ENCODE peak calls at places on chromosome 2, in seven cellular contexts. P is ovary, R is HepG2, M is stomach, F is fibroblast of lung, X is RWPE1, Z is H9. A is an unnamed sample.

GRCh38 chr2:161373939-161374338 is 42.2 kb upstream of the TBR1 start:
- DNase-seq in Z (no peak), R (no peak), F (peak), P (no peak), M (no peak), X (no peak), A (no peak)

GRCh38 chr2:98704499-98705332 is 26.2 kb downstream of the MGAT4A start:
- DNase-seq in M (peak), X (no peak), R (peak), P (no peak), Z (no peak), F (no peak), A (no peak)

GRCh38 chr2:7619203-7619602 is 702.0 kb downstream of the RNF144A start:
- DNase-seq in P (no peak), F (no peak), Z (no peak), X (no peak), R (no peak), M (no peak), A (no peak)

GRCh38 chr2:218780851-218781690 is 876 bp upstream of the CYP27A1 start:
- DNase-seq in R (peak), P (no peak), Z (no peak), M (no peak), F (no peak), X (no peak), A (no peak)

GRCh38 chr2:105756435-105756834 is 11.7 kb downstream of the NCK2 start:
- DNase-seq in X (no peak), Z (no peak), M (no peak), R (no peak), F (no peak), P (no peak), A (no peak)

GRCh38 chr2:218291318-218291933 is 877 bp downstream of the TMBIM1 start:
- DNase-seq in R (no peak), M (peak), F (no peak), Z (no peak), P (peak), X (no peak), A (no peak)

GRCh38 chr2:30784682-30785081 is 22.6 kb downstream of the CAPN13 start:
- DNase-seq in P (no peak), R (no peak), X (no peak), M (peak), Z (no peak), F (no peak), A (no peak)

GRCh38 chr2:219525533-219526232 is 11.4 kb downstream of the ASIC4 start:
- DNase-seq in F (peak), Z (no peak), M (no peak), X (no peak), P (no peak), R (no peak), A (no peak)

GRCh38 chr2:37770797-37771196 is 99.4 kb upstream of the CDC42EP3 start:
- DNase-seq in R (no peak), P (no peak), F (peak), X (no peak), M (no peak), Z (no peak), A (no peak)

GRCh38 chr2:239669181-239669898 is 268.5 kb upstream of the HDAC4 start:
- DNase-seq in F (no peak), X (no peak), M (no peak), P (no peak), R (no peak), Z (no peak), A (no peak)

GRCh38 chr2:172572981-172573380 is 17.1 kb downstream of the PDK1 start:
- DNase-seq in M (no peak), P (no peak), Z (no peak), R (no peak), X (no peak), F (no peak), A (no peak)
- H3K27ac ChIP-seq in M (no peak), P (no peak), Z (no peak), R (no peak), X (no peak), F (no peak), A (no peak)

DNA sequence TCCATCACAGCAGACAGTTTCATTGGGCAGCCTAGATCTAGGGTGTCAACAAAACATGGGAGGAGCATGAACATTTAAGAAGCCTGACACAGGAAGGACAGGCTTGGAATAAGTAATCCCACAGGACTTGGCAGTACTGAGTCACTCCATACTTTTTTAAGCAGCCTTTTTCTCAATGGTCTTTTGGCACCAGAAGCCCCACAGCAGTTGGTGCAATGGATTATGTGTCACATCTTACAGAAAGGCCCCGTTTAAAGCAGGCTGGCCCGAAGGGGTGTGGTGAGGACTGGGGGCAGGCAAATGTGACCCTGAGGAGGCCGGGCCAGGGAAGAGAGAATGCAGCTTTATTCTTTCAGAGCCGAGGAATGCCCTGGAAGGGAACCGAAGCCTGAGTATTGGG is 26.6 kb downstream of the SPTBN1 start:
- DNase-seq in X (no peak), P (no peak), Z (no peak), R (peak), F (peak), M (no peak), A (no peak)
- H3K27ac ChIP-seq in X (peak), P (peak), Z (no peak), R (no peak), F (peak), M (peak), A (no peak)

DNA sequence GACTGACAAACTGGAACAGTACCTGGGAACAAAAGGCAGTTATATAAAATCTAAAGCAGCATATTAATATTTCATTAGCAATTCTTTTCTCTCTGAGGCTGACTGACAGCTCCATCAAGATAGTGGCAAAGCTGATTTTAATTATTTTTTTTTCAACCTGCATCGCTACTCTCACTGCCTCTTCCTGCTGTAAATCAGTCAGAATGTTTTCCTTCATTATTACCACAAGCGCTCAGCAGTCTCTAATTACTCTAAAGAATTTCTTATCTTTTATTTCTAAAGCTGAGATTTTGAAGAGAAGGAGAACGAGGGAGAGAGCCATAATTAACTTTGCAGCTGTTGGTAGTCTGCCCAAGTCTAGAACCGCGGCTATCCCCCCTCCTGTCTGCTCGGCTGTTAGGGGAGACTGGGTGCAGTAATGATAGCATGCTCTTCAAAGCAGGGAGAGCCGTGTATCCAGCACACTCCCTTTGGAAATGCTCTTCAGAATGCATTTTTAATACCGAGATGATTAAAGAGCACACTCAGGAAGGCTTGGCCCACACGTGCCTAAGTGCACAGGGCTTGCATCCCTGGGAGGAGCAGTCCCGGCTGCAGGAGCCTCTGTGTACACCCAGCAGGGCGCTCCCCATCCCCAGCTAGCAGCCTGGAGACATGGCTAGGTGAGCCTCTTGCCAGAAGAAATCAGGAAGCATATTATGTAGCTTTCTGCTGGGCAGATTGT is 555.4 kb downstream of the CMPK2 start:
- DNase-seq in Z (no peak), P (no peak), R (no peak), F (no peak), X (no peak), M (no peak), A (no peak)
- H3K27ac ChIP-seq in Z (no peak), P (no peak), R (no peak), F (no peak), X (no peak), M (no peak), A (no peak)

DNA sequence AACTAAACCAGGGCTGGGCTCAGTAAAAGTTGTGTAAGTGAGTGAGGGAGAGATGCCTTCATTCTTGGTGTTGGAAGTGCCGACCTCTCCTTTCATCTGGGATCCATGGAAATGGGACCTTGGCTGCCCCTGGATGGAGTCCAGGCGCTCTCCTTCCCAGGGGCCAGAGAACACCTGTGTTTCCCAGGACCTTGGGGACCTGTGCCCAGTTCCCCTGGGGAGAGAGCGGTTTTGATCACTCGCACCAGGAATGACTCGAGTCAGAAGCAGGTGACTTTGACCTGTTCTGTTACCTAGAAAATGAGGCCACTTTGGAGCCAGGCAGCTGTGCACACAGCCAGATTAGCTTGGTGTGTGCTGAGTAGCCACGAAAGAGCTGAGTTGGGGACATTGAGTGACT is 97.3 kb downstream of the SH3BP4 start:
- DNase-seq in R (no peak), X (no peak), P (peak), Z (no peak), M (peak), F (no peak), A (no peak)
- H3K27ac ChIP-seq in R (no peak), X (peak), P (no peak), Z (no peak), M (peak), F (no peak), A (no peak)

GRCh38 chr2:46716806-46717732 is 198.5 kb downstream of the MCFD2 start:
- DNase-seq in P (no peak), Z (no peak), R (no peak), M (no peak), X (no peak), F (peak), A (no peak)
- H3K27ac ChIP-seq in P (peak), Z (no peak), R (no peak), M (peak), X (no peak), F (peak), A (no peak)

GRCh38 chr2:215691346-215691745 is 255.5 kb upstream of the FN1 start:
- DNase-seq in P (no peak), Z (no peak), F (no peak), R (no peak), M (no peak), X (no peak), A (no peak)
- H3K27ac ChIP-seq in P (no peak), Z (no peak), F (no peak), R (peak), M (no peak), X (no peak), A (no peak)

GRCh38 chr2:234990300-234990699 is 38.5 kb downstream of the SH3BP4 start:
- DNase-seq in X (no peak), M (no peak), Z (no peak), F (no peak), P (no peak), R (no peak), A (no peak)
- H3K27ac ChIP-seq in X (peak), M (peak), Z (no peak), F (no peak), P (no peak), R (peak), A (no peak)

A was measured in CD4-positive, alpha-beta memory T cell.